ENCODE peak calls at places on chromosomes 16 and 17, in five cellular contexts. A, W, I, H and J are unnamed samples.

GRCh38 chr17:39954876-39955275 is 7.9 kb upstream of the GSDMA start:
- DNase-seq in A (no peak), W (no peak), I (no peak), H (no peak), J (no peak)

GRCh38 chr17:83122834-83123233 is 43.4 kb downstream of the METRNL start:
- DNase-seq in A (no peak), W (no peak), I (no peak), H (no peak), J (no peak)

GRCh38 chr17:67571478-67571877 is 146.3 kb upstream of the NOL11 start:
- DNase-seq in A (no peak), W (no peak), I (no peak), H (no peak), J (no peak)

GRCh38 chr16:1019934-1020305 is 38.4 kb downstream of the SOX8 start:
- DNase-seq in A (no peak), W (no peak), I (no peak), H (peak), J (no peak)

GRCh38 chr16:2519711-2520080 is 475 bp upstream of the AMDHD2 start:
- DNase-seq in A (no peak), W (no peak), I (no peak), H (peak), J (no peak)

GRCh38 chr17:44002141-44002848 is 2.1 kb upstream of the NAGS start:
- DNase-seq in A (no peak), W (no peak), I (no peak), H (no peak), J (no peak)

GRCh38 chr16:29663020-29663828 is at the start of gene SPN:
- DNase-seq in A (no peak), W (no peak), I (no peak), H (no peak), J (no peak)

GRCh38 chr17:7041607-7042506 is 2.0 kb downstream of the SLC16A11 start:
- DNase-seq in A (no peak), W (no peak), I (no peak), H (peak), J (no peak)

GRCh38 chr16:1808691-1809090 is 15.2 kb upstream of the IGFALS start:
- DNase-seq in A (no peak), W (no peak), I (no peak), H (no peak), J (no peak)

GRCh38 chr17:43468746-43469544 is 14.8 kb upstream of the DHX8 start:
- DNase-seq in A (no peak), W (no peak), I (no peak), H (no peak), J (no peak)

GRCh38 chr16:84673203-84673535 is 24.9 kb downstream of the KLHL36 start:
- DNase-seq in A (no peak), W (no peak), I (no peak), H (no peak), J (no peak)

GRCh38 chr16:70737377-70738082 is 51.7 kb upstream of the MTSS2 start:
- DNase-seq in A (peak), W (peak), I (no peak), H (peak), J (peak)

GRCh38 chr17:18267366-18267765 is 6.9 kb downstream of the MIEF2 start:
- DNase-seq in A (no peak), W (no peak), I (no peak), H (no peak), J (no peak)

GRCh38 chr16:57756424-57757325 is 21.1 kb downstream of the KATNB1 start:
- DNase-seq in A (no peak), W (no peak), I (no peak), H (peak), J (no peak)

GRCh38 chr17:8949061-8949622 is 16.4 kb downstream of the PIK3R5 start:
- DNase-seq in A (no peak), W (no peak), I (no peak), H (no peak), J (no peak)

GRCh38 chr16:10770907-10771306 is 27.3 kb downstream of the NUBP1 start:
- DNase-seq in A (no peak), W (no peak), I (no peak), H (no peak), J (no peak)

GRCh38 chr16:77299395-77299794 is 100.2 kb downstream of the SYCE1L start:
- DNase-seq in A (no peak), W (no peak), I (no peak), H (no peak), J (no peak)

GRCh38 chr17:50421308-50422031 is 4.5 kb upstream of the ACSF2 start:
- DNase-seq in A (no peak), W (no peak), I (no peak), H (no peak), J (no peak)

GRCh38 chr17:55437165-55437605 is 15.6 kb upstream of the MMD start:
- DNase-seq in A (no peak), W (no peak), I (no peak), H (no peak), J (no peak)

GRCh38 chr17:39700148-39700987 is 504 bp downstream of the ERBB2 start:
- DNase-seq in A (no peak), W (no peak), I (peak), H (peak), J (no peak)

GRCh38 chr16:17384473-17384872 is 86.3 kb downstream of the XYLT1 start:
- DNase-seq in A (no peak), W (no peak), I (no peak), H (no peak), J (no peak)

GRCh38 chr17:46072998-46073397 is 73.9 kb downstream of the STH start:
- DNase-seq in A (no peak), W (no peak), I (no peak), H (no peak), J (no peak)

GRCh38 chr16:85173981-85174751 is 61.9 kb upstream of the CIBAR2 start:
- DNase-seq in A (no peak), W (no peak), I (no peak), H (no peak), J (no peak)

GRCh38 chr17:14068542-14069250 is 608 bp upstream of the COX10 start:
- DNase-seq in A (no peak), W (no peak), I (no peak), H (no peak), J (no peak)